ENCODE peak calls at places on chromosomes 6 and 20, in seven cellular contexts. One of them, this sample, is unnamed.

GRCh38 chr20:38134427-38135281 is 30.4 kb downstream of the TGM2 start:
- DNase-seq in HCT116: no peak
- DNase-seq in GM12878: no peak
- DNase-seq in SK-N-SH: peak; percentile 69
- DNase-seq in K562: peak; percentile 59
- DNase-seq in HepG2: peak; percentile 91
- DNase-seq in H1: no peak
- DNase-seq in this sample: peak; percentile 66

GRCh38 chr6:81171991-81172740 is 580.3 kb downstream of the TENT5A start:
- DNase-seq in HepG2: no peak
- DNase-seq in H1: no peak
- DNase-seq in K562: no peak
- DNase-seq in GM12878: no peak
- DNase-seq in SK-N-SH: no peak
- DNase-seq in HCT116: peak; percentile 15
- DNase-seq in this sample: no peak

GRCh38 chr6:146017672-146018071 is 11.2 kb upstream of the GRM1 start:
- DNase-seq in SK-N-SH: no peak
- DNase-seq in H1: no peak
- DNase-seq in HCT116: no peak
- DNase-seq in K562: no peak
- DNase-seq in GM12878: no peak
- DNase-seq in HepG2: no peak
- DNase-seq in this sample: no peak

GRCh38 chr6:36809933-36810844 is 29.1 kb downstream of the CPNE5 start:
- DNase-seq in SK-N-SH: no peak
- DNase-seq in HepG2: peak; percentile 34
- DNase-seq in K562: no peak
- DNase-seq in HCT116: no peak
- DNase-seq in H1: no peak
- DNase-seq in GM12878: no peak
- DNase-seq in this sample: no peak

GRCh38 chr6:170074907-170075306 is 216.0 kb downstream of the DLL1 start:
- DNase-seq in SK-N-SH: no peak
- DNase-seq in H1: peak; percentile 37
- DNase-seq in GM12878: no peak
- DNase-seq in HCT116: no peak
- DNase-seq in HepG2: no peak
- DNase-seq in K562: no peak
- DNase-seq in this sample: no peak

GRCh38 chr20:841568-842546 is 8.3 kb downstream of the FAM110A start:
- DNase-seq in GM12878: no peak
- DNase-seq in K562: no peak
- DNase-seq in HCT116: no peak
- DNase-seq in SK-N-SH: no peak
- DNase-seq in H1: peak; percentile 78
- DNase-seq in HepG2: no peak
- DNase-seq in this sample: peak; percentile 90

GRCh38 chr20:16803965-16804792 is 56.0 kb downstream of the OTOR start:
- DNase-seq in GM12878: no peak
- DNase-seq in H1: peak; percentile 88
- DNase-seq in K562: peak; percentile 61
- DNase-seq in SK-N-SH: peak; percentile 67
- DNase-seq in HCT116: peak; percentile 21
- DNase-seq in HepG2: peak; percentile 47
- DNase-seq in this sample: peak; percentile 69

GRCh38 chr20:10769700-10770099 is 95.9 kb upstream of the JAG1 start:
- DNase-seq in HepG2: no peak
- DNase-seq in GM12878: no peak
- DNase-seq in K562: no peak
- DNase-seq in H1: no peak
- DNase-seq in SK-N-SH: no peak
- DNase-seq in HCT116: no peak
- DNase-seq in this sample: no peak

GRCh38 chr6:154228521-154228905 is 128.1 kb downstream of the IPCEF1 start:
- DNase-seq in GM12878: no peak
- DNase-seq in SK-N-SH: no peak
- DNase-seq in H1: no peak
- DNase-seq in HCT116: no peak
- DNase-seq in HepG2: no peak
- DNase-seq in K562: no peak
- DNase-seq in this sample: no peak

GRCh38 chr6:121849477-121849876 is 414.0 kb downstream of the GJA1 start:
- DNase-seq in HCT116: peak; percentile 53
- DNase-seq in K562: peak; percentile 54
- DNase-seq in GM12878: no peak
- DNase-seq in HepG2: peak; percentile 67
- DNase-seq in SK-N-SH: peak; percentile 59
- DNase-seq in H1: peak; percentile 85
- DNase-seq in this sample: peak; percentile 57

GRCh38 chr6:120681204-120681603 is 653.1 kb downstream of the TBC1D32 start:
- DNase-seq in GM12878: no peak
- DNase-seq in HCT116: no peak
- DNase-seq in K562: no peak
- DNase-seq in SK-N-SH: peak; percentile 7
- DNase-seq in HepG2: no peak
- DNase-seq in H1: no peak
- DNase-seq in this sample: no peak

GRCh38 chr6:1620504-1621327 is 11.0 kb downstream of the FOXC1 start:
- DNase-seq in H1: no peak
- DNase-seq in SK-N-SH: no peak
- DNase-seq in GM12878: no peak
- DNase-seq in HepG2: no peak
- DNase-seq in HCT116: no peak
- DNase-seq in K562: no peak
- DNase-seq in this sample: no peak

GRCh38 chr6:6590530-6590929 is 2.0 kb downstream of the LY86 start:
- DNase-seq in HCT116: no peak
- DNase-seq in GM12878: no peak
- DNase-seq in SK-N-SH: no peak
- DNase-seq in K562: no peak
- DNase-seq in H1: no peak
- DNase-seq in HepG2: no peak
- DNase-seq in this sample: no peak

GRCh38 chr6:106098383-106099234 is 12.5 kb downstream of the PRDM1 start:
- DNase-seq in HCT116: peak; percentile 38
- DNase-seq in K562: peak; percentile 28
- DNase-seq in SK-N-SH: no peak
- DNase-seq in HepG2: no peak
- DNase-seq in GM12878: peak; percentile 66
- DNase-seq in H1: no peak
- DNase-seq in this sample: no peak

GRCh38 chr20:53789913-53790675 is 196.5 kb upstream of the ZNF217 start:
- DNase-seq in HCT116: no peak
- DNase-seq in GM12878: no peak
- DNase-seq in K562: no peak
- DNase-seq in HepG2: no peak
- DNase-seq in H1: no peak
- DNase-seq in SK-N-SH: no peak
- DNase-seq in this sample: no peak

GRCh38 chr6:1553562-1554088 is 56.1 kb upstream of the FOXC1 start:
- DNase-seq in GM12878: no peak
- DNase-seq in K562: no peak
- DNase-seq in HepG2: no peak
- DNase-seq in HCT116: no peak
- DNase-seq in SK-N-SH: no peak
- DNase-seq in H1: no peak
- DNase-seq in this sample: no peak

GRCh38 chr6:139711714-139712585 is 337.5 kb upstream of the CITED2 start:
- DNase-seq in HepG2: no peak
- DNase-seq in HCT116: no peak
- DNase-seq in SK-N-SH: no peak
- DNase-seq in K562: no peak
- DNase-seq in H1: no peak
- DNase-seq in GM12878: no peak
- DNase-seq in this sample: no peak

GRCh38 chr20:43458422-43458924 is 777 bp downstream of the SRSF6 start:
- DNase-seq in K562: peak; percentile 81
- DNase-seq in GM12878: no peak
- DNase-seq in SK-N-SH: no peak
- DNase-seq in HepG2: no peak
- DNase-seq in H1: no peak
- DNase-seq in HCT116: no peak
- DNase-seq in this sample: no peak

GRCh38 chr6:53282741-53283140 is 66.0 kb downstream of the ELOVL5 start:
- DNase-seq in H1: no peak
- DNase-seq in HCT116: no peak
- DNase-seq in GM12878: no peak
- DNase-seq in SK-N-SH: no peak
- DNase-seq in K562: no peak
- DNase-seq in HepG2: no peak
- DNase-seq in this sample: no peak

GRCh38 chr20:57078101-57078500 is 188.3 kb downstream of the BMP7 start:
- DNase-seq in HepG2: no peak
- DNase-seq in SK-N-SH: no peak
- DNase-seq in H1: no peak
- DNase-seq in GM12878: no peak
- DNase-seq in K562: no peak
- DNase-seq in HCT116: no peak
- DNase-seq in this sample: no peak

GRCh38 chr20:47126709-47127108 is 229.8 kb downstream of the ZMYND8 start:
- DNase-seq in GM12878: no peak
- DNase-seq in K562: no peak
- DNase-seq in H1: no peak
- DNase-seq in HCT116: no peak
- DNase-seq in SK-N-SH: no peak
- DNase-seq in HepG2: no peak
- DNase-seq in this sample: no peak

GRCh38 chr20:58892126-58892931 is 39.8 kb downstream of the GNAS start:
- DNase-seq in GM12878: no peak
- DNase-seq in SK-N-SH: peak; percentile 89
- DNase-seq in K562: peak; percentile 76
- DNase-seq in HepG2: peak; percentile 73
- DNase-seq in H1: peak; percentile 75
- DNase-seq in HCT116: no peak
- DNase-seq in this sample: peak; percentile 84
- TF ChIP-seq JUND in GM12878: no peak
- TF ChIP-seq JUND in SK-N-SH: no peak
- TF ChIP-seq JUND in K562: peak; percentile 38
- TF ChIP-seq JUND in HepG2: no peak
- TF ChIP-seq JUND in H1: no peak
- TF ChIP-seq JUND in HCT116: no peak
- TF ChIP-seq JUND in this sample: no peak

GRCh38 chr6:73565767-73566485 is 45.1 kb upstream of the EEF1A1 start:
- DNase-seq in HepG2: peak; percentile 86
- DNase-seq in HCT116: no peak
- DNase-seq in H1: no peak
- DNase-seq in K562: no peak
- DNase-seq in GM12878: no peak
- DNase-seq in SK-N-SH: no peak
- DNase-seq in this sample: peak; percentile 61

GRCh38 chr6:73562557-73562956 is 41.7 kb upstream of the EEF1A1 start:
- DNase-seq in GM12878: no peak
- DNase-seq in HCT116: no peak
- DNase-seq in HepG2: no peak
- DNase-seq in K562: no peak
- DNase-seq in H1: no peak
- DNase-seq in SK-N-SH: no peak
- DNase-seq in this sample: no peak

GRCh38 chr6:73560853-73561407 is 40.1 kb upstream of the EEF1A1 start:
- DNase-seq in K562: no peak
- DNase-seq in HepG2: no peak
- DNase-seq in H1: no peak
- DNase-seq in GM12878: peak; percentile 61
- DNase-seq in HCT116: no peak
- DNase-seq in SK-N-SH: no peak
- DNase-seq in this sample: no peak

GRCh38 chr6:73566954-73567591 is 46.2 kb upstream of the EEF1A1 start:
- DNase-seq in K562: peak; percentile 31
- DNase-seq in GM12878: no peak
- DNase-seq in HepG2: peak; percentile 96
- DNase-seq in HCT116: peak; percentile 75
- DNase-seq in H1: no peak
- DNase-seq in SK-N-SH: no peak
- DNase-seq in this sample: no peak

DNA sequence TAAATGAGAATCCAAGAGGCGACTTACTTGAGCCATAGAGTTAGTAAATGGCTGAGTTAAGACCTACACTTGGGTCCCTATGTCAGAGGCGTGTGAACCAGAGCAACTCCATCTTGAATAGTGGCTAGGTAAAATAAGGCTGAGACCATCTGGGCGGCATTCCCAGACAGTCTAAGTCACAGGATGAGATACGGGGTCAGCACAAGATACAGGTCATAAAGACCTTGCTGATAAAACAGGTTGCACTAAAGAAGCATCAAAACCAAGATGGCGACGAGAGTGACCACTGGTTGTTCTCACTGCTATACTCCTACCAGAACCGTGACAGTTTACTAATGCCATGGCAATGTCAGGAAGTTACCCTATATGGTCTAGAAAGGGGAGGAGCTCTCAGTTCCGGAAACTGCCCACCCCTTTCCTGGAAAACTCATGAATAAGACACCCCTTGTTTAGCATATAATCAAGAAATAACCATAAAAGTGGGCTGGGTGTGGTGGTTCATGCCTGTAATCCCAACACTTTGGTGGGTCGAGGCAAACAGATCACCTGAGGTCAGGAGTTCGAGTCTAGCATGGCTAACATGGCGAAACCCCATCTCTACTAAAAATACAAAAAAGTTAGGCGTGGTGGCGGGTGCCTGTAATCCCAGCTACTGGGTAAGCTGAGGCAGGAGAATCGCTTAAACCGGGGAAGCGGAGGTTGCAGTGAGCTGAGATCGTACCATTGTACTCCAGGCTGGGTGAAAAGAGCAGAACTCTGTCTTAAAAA is 43.9 kb upstream of the EEF1A1 start:
- DNase-seq in GM12878: no peak
- DNase-seq in HepG2: no peak
- DNase-seq in H1: no peak
- DNase-seq in HCT116: no peak
- DNase-seq in SK-N-SH: no peak
- DNase-seq in K562: peak; percentile 32
- DNase-seq in this sample: no peak
- TF ChIP-seq JUND in GM12878: no peak
- TF ChIP-seq JUND in HepG2: no peak
- TF ChIP-seq JUND in H1: no peak
- TF ChIP-seq JUND in HCT116: no peak
- TF ChIP-seq JUND in SK-N-SH: no peak
- TF ChIP-seq JUND in K562: no peak
- TF ChIP-seq JUND in this sample: no peak

DNA sequence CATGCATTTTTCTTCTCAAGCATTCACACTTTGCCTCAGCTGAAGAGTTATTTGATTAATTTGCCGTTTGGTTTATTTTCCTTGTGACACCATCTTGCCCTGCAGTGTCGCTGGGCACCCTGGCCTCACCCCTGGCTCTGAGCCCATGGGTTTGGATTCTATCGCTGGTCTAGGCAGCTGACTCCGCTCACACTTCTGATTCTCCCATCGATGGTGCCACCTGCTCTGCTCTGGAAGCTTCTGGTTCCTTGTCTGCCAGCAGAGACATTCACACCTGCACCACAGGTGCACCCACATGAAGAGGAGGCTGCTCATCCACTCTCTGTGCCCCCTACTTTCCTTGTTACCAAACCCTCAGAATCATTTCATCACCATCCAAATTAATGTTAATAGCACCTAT is 291.6 kb upstream of the CDH4 start:
- DNase-seq in K562: no peak
- DNase-seq in HCT116: no peak
- DNase-seq in SK-N-SH: no peak
- DNase-seq in HepG2: no peak
- DNase-seq in H1: no peak
- DNase-seq in GM12878: no peak
- DNase-seq in this sample: no peak
- TF ChIP-seq JUND in K562: no peak
- TF ChIP-seq JUND in HCT116: no peak
- TF ChIP-seq JUND in SK-N-SH: no peak
- TF ChIP-seq JUND in HepG2: no peak
- TF ChIP-seq JUND in H1: no peak
- TF ChIP-seq JUND in GM12878: no peak
- TF ChIP-seq JUND in this sample: no peak

GRCh38 chr6:116764961-116765841 is at the start of gene FAM162B:
- DNase-seq in K562: no peak
- DNase-seq in H1: peak; percentile 75
- DNase-seq in HCT116: no peak
- DNase-seq in GM12878: no peak
- DNase-seq in HepG2: peak; percentile 2
- DNase-seq in SK-N-SH: peak; percentile 69
- DNase-seq in this sample: no peak
- TF ChIP-seq JUND in K562: no peak
- TF ChIP-seq JUND in H1: no peak
- TF ChIP-seq JUND in HCT116: no peak
- TF ChIP-seq JUND in GM12878: no peak
- TF ChIP-seq JUND in HepG2: no peak
- TF ChIP-seq JUND in SK-N-SH: no peak
- TF ChIP-seq JUND in this sample: no peak

This sample was measured in T47D.